ENCODE peak calls at places on chromosome 16, in seven cellular contexts. One of them, this sample, is unnamed.

GRCh38 chr16:88790312-88791150 is 5.5 kb upstream of the PIEZO1 start:
- DNase-seq in neuronal stem cell: no peak
- DNase-seq in IMR-90: peak
- DNase-seq in mesenchymal stem cell: peak
- DNase-seq in H9: no peak
- DNase-seq in trophoblast cell: no peak
- DNase-seq in H1: peak
- DNase-seq in this sample: no peak

GRCh38 chr16:626787-627457 is 3.9 kb upstream of the WFIKKN1 start:
- DNase-seq in neuronal stem cell: no peak
- DNase-seq in IMR-90: peak
- DNase-seq in mesenchymal stem cell: peak
- DNase-seq in H9: peak
- DNase-seq in trophoblast cell: peak
- DNase-seq in H1: no peak
- DNase-seq in this sample: peak

GRCh38 chr16:69532761-69533459 is 32.9 kb upstream of the NFAT5 start:
- DNase-seq in neuronal stem cell: no peak
- DNase-seq in IMR-90: no peak
- DNase-seq in mesenchymal stem cell: no peak
- DNase-seq in H9: no peak
- DNase-seq in trophoblast cell: peak
- DNase-seq in H1: no peak
- DNase-seq in this sample: no peak

GRCh38 chr16:83115491-83116232 is 488.9 kb downstream of the CDH13 start:
- DNase-seq in neuronal stem cell: no peak
- DNase-seq in IMR-90: no peak
- DNase-seq in mesenchymal stem cell: no peak
- DNase-seq in H9: no peak
- DNase-seq in trophoblast cell: no peak
- DNase-seq in H1: no peak
- DNase-seq in this sample: no peak

GRCh38 chr16:53281859-53282258 is 152.4 kb upstream of the RBL2 start:
- DNase-seq in neuronal stem cell: no peak
- DNase-seq in IMR-90: no peak
- DNase-seq in mesenchymal stem cell: no peak
- DNase-seq in H9: no peak
- DNase-seq in trophoblast cell: no peak
- DNase-seq in H1: no peak
- DNase-seq in this sample: no peak

GRCh38 chr16:1640261-1640956 is 28.2 kb downstream of the CRAMP1 start:
- DNase-seq in neuronal stem cell: no peak
- DNase-seq in IMR-90: no peak
- DNase-seq in mesenchymal stem cell: no peak
- DNase-seq in H9: no peak
- DNase-seq in trophoblast cell: no peak
- DNase-seq in H1: no peak
- DNase-seq in this sample: no peak

GRCh38 chr16:58098207-58099096 is 30.7 kb downstream of the CFAP20 start:
- DNase-seq in neuronal stem cell: no peak
- DNase-seq in IMR-90: peak
- DNase-seq in mesenchymal stem cell: no peak
- DNase-seq in H9: no peak
- DNase-seq in trophoblast cell: peak
- DNase-seq in H1: no peak
- DNase-seq in this sample: peak

GRCh38 chr16:56944954-56945839 is 13.3 kb downstream of the HERPUD1 start:
- DNase-seq in neuronal stem cell: no peak
- DNase-seq in IMR-90: peak
- DNase-seq in mesenchymal stem cell: peak
- DNase-seq in H9: no peak
- DNase-seq in trophoblast cell: peak
- DNase-seq in H1: no peak
- DNase-seq in this sample: no peak

GRCh38 chr16:21279501-21279900 is 1.4 kb upstream of the CRYM start:
- DNase-seq in neuronal stem cell: no peak
- DNase-seq in IMR-90: no peak
- DNase-seq in mesenchymal stem cell: no peak
- DNase-seq in H9: no peak
- DNase-seq in trophoblast cell: no peak
- DNase-seq in H1: no peak
- DNase-seq in this sample: no peak

DNA sequence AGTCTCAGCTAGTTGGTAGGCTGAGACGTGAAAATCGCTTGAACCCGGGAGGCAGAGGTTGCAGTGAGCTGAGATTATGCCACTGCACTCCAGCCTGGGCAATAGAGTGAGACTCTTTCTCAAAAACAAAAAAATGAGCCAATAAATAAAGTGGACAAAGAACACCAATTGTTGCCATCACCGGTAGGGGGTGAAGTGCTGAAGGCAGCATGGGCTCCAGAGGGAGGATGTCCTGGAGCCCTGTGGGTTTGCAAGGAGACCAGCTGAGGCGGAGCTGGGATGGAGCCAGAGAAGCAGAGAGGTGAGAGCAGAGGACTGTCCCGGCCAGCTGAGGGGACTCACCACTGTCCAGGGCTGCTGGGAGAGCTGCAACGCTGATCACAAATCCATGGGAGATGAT is 13.8 kb downstream of the CHST6 start:
- DNase-seq in neuronal stem cell: no peak
- DNase-seq in IMR-90: no peak
- DNase-seq in mesenchymal stem cell: no peak
- DNase-seq in H9: no peak
- DNase-seq in trophoblast cell: peak
- DNase-seq in H1: no peak
- DNase-seq in this sample: no peak
- H3K4ac ChIP-seq in neuronal stem cell: no peak
- H3K4ac ChIP-seq in IMR-90: no peak
- H3K4ac ChIP-seq in mesenchymal stem cell: no peak
- H3K4ac ChIP-seq in H9: no peak
- H3K4ac ChIP-seq in trophoblast cell: no peak
- H3K4ac ChIP-seq in H1: no peak
- H3K4ac ChIP-seq in this sample: no peak

DNA sequence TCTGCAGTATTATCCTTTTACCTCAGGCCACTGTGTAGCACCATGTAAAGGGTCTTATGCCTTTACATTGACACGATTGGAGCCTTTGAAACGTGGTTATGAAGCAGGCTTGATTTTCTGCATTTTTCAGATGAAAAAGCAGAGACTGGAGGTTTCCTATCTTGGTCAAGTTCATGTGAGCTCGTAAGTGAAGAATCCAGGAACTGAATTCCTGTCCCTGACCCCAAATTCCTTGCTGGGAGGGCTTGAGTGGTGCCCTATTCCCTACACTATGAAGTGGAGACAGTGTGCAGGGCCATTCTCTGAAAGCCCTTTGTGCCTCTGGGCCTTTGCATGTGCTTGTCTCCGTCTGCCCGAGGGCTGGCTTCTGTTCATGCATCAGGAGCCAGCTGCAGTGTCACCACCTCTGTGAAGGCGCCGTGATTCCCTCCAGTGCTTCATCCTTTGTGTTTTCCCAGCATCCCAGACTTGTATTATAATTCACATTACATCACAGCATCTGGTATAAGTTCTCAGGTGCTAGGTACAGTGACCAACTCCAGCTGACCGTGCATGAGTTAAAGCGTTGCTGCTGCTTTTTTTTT is 181.1 kb downstream of the SNX29 start:
- DNase-seq in neuronal stem cell: no peak
- DNase-seq in IMR-90: peak
- DNase-seq in mesenchymal stem cell: no peak
- DNase-seq in H9: no peak
- DNase-seq in trophoblast cell: peak
- DNase-seq in H1: no peak
- DNase-seq in this sample: peak
- H2BK120ac ChIP-seq in neuronal stem cell: no peak
- H2BK120ac ChIP-seq in IMR-90: peak
- H2BK120ac ChIP-seq in mesenchymal stem cell: no peak
- H2BK120ac ChIP-seq in H9: no peak
- H2BK120ac ChIP-seq in trophoblast cell: no peak
- H2BK120ac ChIP-seq in H1: no peak
- H2BK120ac ChIP-seq in this sample: no peak

GRCh38 chr16:24769806-24770205 is 40.4 kb downstream of the TNRC6A start:
- DNase-seq in neuronal stem cell: no peak
- DNase-seq in IMR-90: peak
- DNase-seq in mesenchymal stem cell: peak
- DNase-seq in H9: no peak
- DNase-seq in trophoblast cell: peak
- DNase-seq in H1: no peak
- DNase-seq in this sample: peak
- H3K27ac ChIP-seq in neuronal stem cell: no peak
- H3K27ac ChIP-seq in IMR-90: no peak
- H3K27ac ChIP-seq in mesenchymal stem cell: no peak
- H3K27ac ChIP-seq in H9: no peak
- H3K27ac ChIP-seq in trophoblast cell: no peak
- H3K27ac ChIP-seq in H1: no peak
- H3K27ac ChIP-seq in this sample: no peak

GRCh38 chr16:67470314-67470713 is 10.6 kb downstream of the ATP6V0D1 start:
- DNase-seq in neuronal stem cell: no peak
- DNase-seq in IMR-90: no peak
- DNase-seq in mesenchymal stem cell: no peak
- DNase-seq in H9: no peak
- DNase-seq in trophoblast cell: no peak
- DNase-seq in H1: no peak
- DNase-seq in this sample: no peak
- H3K4ac ChIP-seq in neuronal stem cell: no peak
- H3K4ac ChIP-seq in IMR-90: no peak
- H3K4ac ChIP-seq in mesenchymal stem cell: no peak
- H3K4ac ChIP-seq in H9: no peak
- H3K4ac ChIP-seq in trophoblast cell: no peak
- H3K4ac ChIP-seq in H1: no peak
- H3K4ac ChIP-seq in this sample: no peak

GRCh38 chr16:13377143-13377542 is 475.7 kb downstream of the SHISA9 start:
- DNase-seq in neuronal stem cell: no peak
- DNase-seq in IMR-90: no peak
- DNase-seq in mesenchymal stem cell: no peak
- DNase-seq in H9: no peak
- DNase-seq in trophoblast cell: no peak
- DNase-seq in H1: no peak
- DNase-seq in this sample: no peak

GRCh38 chr16:13372421-13372820 is 471.0 kb downstream of the SHISA9 start:
- DNase-seq in neuronal stem cell: no peak
- DNase-seq in IMR-90: no peak
- DNase-seq in mesenchymal stem cell: no peak
- DNase-seq in H9: no peak
- DNase-seq in trophoblast cell: no peak
- DNase-seq in H1: no peak
- DNase-seq in this sample: no peak

GRCh38 chr16:13379266-13379665 is 477.9 kb downstream of the SHISA9 start:
- DNase-seq in neuronal stem cell: no peak
- DNase-seq in IMR-90: no peak
- DNase-seq in mesenchymal stem cell: no peak
- DNase-seq in H9: no peak
- DNase-seq in trophoblast cell: no peak
- DNase-seq in H1: no peak
- DNase-seq in this sample: no peak

GRCh38 chr16:13376174-13376573 is 474.8 kb downstream of the SHISA9 start:
- DNase-seq in neuronal stem cell: no peak
- DNase-seq in IMR-90: no peak
- DNase-seq in mesenchymal stem cell: no peak
- DNase-seq in H9: no peak
- DNase-seq in trophoblast cell: no peak
- DNase-seq in H1: no peak
- DNase-seq in this sample: no peak

GRCh38 chr16:13378151-13378550 is 476.8 kb downstream of the SHISA9 start:
- DNase-seq in neuronal stem cell: no peak
- DNase-seq in IMR-90: no peak
- DNase-seq in mesenchymal stem cell: no peak
- DNase-seq in H9: no peak
- DNase-seq in trophoblast cell: no peak
- DNase-seq in H1: no peak
- DNase-seq in this sample: no peak
- H2BK120ac ChIP-seq in neuronal stem cell: no peak
- H2BK120ac ChIP-seq in IMR-90: no peak
- H2BK120ac ChIP-seq in mesenchymal stem cell: no peak
- H2BK120ac ChIP-seq in H9: no peak
- H2BK120ac ChIP-seq in trophoblast cell: no peak
- H2BK120ac ChIP-seq in H1: no peak
- H2BK120ac ChIP-seq in this sample: no peak

GRCh38 chr16:87703071-87703470 is 62.7 kb downstream of the KLHDC4 start:
- DNase-seq in neuronal stem cell: no peak
- DNase-seq in IMR-90: no peak
- DNase-seq in mesenchymal stem cell: no peak
- DNase-seq in H9: no peak
- DNase-seq in trophoblast cell: no peak
- DNase-seq in H1: no peak
- DNase-seq in this sample: no peak
- H3K27ac ChIP-seq in neuronal stem cell: no peak
- H3K27ac ChIP-seq in IMR-90: no peak
- H3K27ac ChIP-seq in mesenchymal stem cell: no peak
- H3K27ac ChIP-seq in H9: no peak
- H3K27ac ChIP-seq in trophoblast cell: no peak
- H3K27ac ChIP-seq in H1: no peak
- H3K27ac ChIP-seq in this sample: no peak

GRCh38 chr16:65196696-65197095 is 74.8 kb upstream of the CDH11 start:
- DNase-seq in neuronal stem cell: no peak
- DNase-seq in IMR-90: no peak
- DNase-seq in mesenchymal stem cell: no peak
- DNase-seq in H9: no peak
- DNase-seq in trophoblast cell: no peak
- DNase-seq in H1: no peak
- DNase-seq in this sample: no peak
- H3K4ac ChIP-seq in neuronal stem cell: no peak
- H3K4ac ChIP-seq in IMR-90: no peak
- H3K4ac ChIP-seq in mesenchymal stem cell: no peak
- H3K4ac ChIP-seq in H9: no peak
- H3K4ac ChIP-seq in trophoblast cell: no peak
- H3K4ac ChIP-seq in H1: no peak
- H3K4ac ChIP-seq in this sample: no peak

This sample was measured in mesendoderm.